ENCODE peak calls at places on chromosome 11, in six cellular contexts. X is breast epithelium, B is hepatocyte, L is tibial artery, V is PC-3, F is dorsolateral prefrontal cortex. C is an unnamed sample.

GRCh38 chr11:63945482-63946163 is 6.8 kb downstream of the NAA40 start:
- DNase-seq in X (peak), B (peak), L (peak), V (peak), F (peak), C (peak)

GRCh38 chr11:43736502-43737193 is 56.1 kb downstream of the HSD17B12 start:
- DNase-seq in X (no peak), B (no peak), L (no peak), V (peak), F (no peak), C (no peak)

GRCh38 chr11:115873813-115874212 is 369.6 kb upstream of the CADM1 start:
- DNase-seq in X (no peak), B (no peak), L (no peak), V (no peak), F (no peak), C (no peak)

GRCh38 chr11:3138178-3139085 is 26.7 kb downstream of the OSBPL5 start:
- DNase-seq in X (no peak), B (no peak), L (no peak), V (no peak), F (no peak), C (no peak)

GRCh38 chr11:11480951-11481350 is 127.9 kb upstream of the CSNK2A3 start:
- DNase-seq in X (no peak), B (no peak), L (no peak), V (no peak), F (no peak), C (no peak)

GRCh38 chr11:111942826-111943225 is 5.7 kb downstream of the DIXDC1 start:
- DNase-seq in X (no peak), B (no peak), L (no peak), V (no peak), F (no peak), C (peak)

GRCh38 chr11:73321342-73322110 is 13.4 kb downstream of the ARHGEF17 start:
- DNase-seq in X (no peak), B (no peak), L (no peak), V (no peak), F (no peak), C (no peak)

GRCh38 chr11:118911113-118911879 is 14.4 kb downstream of the BCL9L start:
- DNase-seq in X (no peak), B (peak), L (no peak), V (peak), F (no peak), C (no peak)

GRCh38 chr11:116502641-116503061 is 270.1 kb downstream of the BUD13 start:
- DNase-seq in X (no peak), B (no peak), L (no peak), V (no peak), F (peak), C (no peak)

GRCh38 chr11:2798951-2799761 is 86.4 kb downstream of the CDKN1C start:
- DNase-seq in X (no peak), B (no peak), L (peak), V (no peak), F (no peak), C (no peak)

GRCh38 chr11:74754507-74755255 is 6.0 kb downstream of the RNF169 start:
- DNase-seq in X (no peak), B (peak), L (no peak), V (peak), F (no peak), C (peak)

GRCh38 chr11:23311986-23312940 is 452.0 kb upstream of the CCDC179 start:
- DNase-seq in X (no peak), B (no peak), L (no peak), V (peak), F (no peak), C (no peak)

GRCh38 chr11:32118025-32118974 is 27.4 kb downstream of the RCN1 start:
- DNase-seq in X (no peak), B (no peak), L (no peak), V (peak), F (no peak), C (no peak)

GRCh38 chr11:14673824-14674432 is 30.3 kb downstream of the PDE3B start:
- DNase-seq in X (no peak), B (no peak), L (no peak), V (no peak), F (no peak), C (no peak)

GRCh38 chr11:27551127-27551526 is 44.6 kb upstream of the LIN7C start:
- DNase-seq in X (no peak), B (no peak), L (no peak), V (no peak), F (no peak), C (no peak)

GRCh38 chr11:61145228-61146005 is 15.8 kb downstream of the VPS37C start:
- DNase-seq in X (no peak), B (no peak), L (no peak), V (no peak), F (no peak), C (no peak)
- H3K27ac ChIP-seq in X (no peak), B (no peak), L (no peak), V (no peak), F (no peak), C (no peak)

DNA sequence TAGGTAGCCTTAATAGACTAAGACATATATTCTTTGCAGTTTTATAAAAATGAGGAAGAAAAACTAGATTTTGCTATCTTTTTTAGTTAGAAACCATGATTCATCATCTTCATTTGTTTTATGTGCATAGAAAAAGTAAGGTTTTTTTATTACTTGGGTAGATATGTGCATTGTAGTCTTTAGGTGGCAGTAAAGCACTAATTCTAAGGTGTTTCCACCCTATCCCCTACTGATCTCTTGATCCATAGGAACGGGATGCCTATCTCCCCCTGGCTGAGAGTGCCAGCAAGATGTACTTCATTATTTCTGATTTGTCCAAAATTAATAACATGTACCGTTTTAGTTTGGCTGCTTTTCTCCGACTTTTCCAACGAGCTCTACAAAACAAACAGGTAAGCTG is 148.1 kb downstream of the DYNC2H1 start:
- DNase-seq in X (no peak), B (peak), L (no peak), V (peak), F (no peak), C (peak)
- TF ChIP-seq CTCF in X (no peak), B (peak), L (no peak), V (peak), F (no peak), C (peak)

GRCh38 chr11:93072236-93072635 is 102.8 kb downstream of the MTNR1B start:
- DNase-seq in X (no peak), B (no peak), L (no peak), V (no peak), F (no peak), C (no peak)
- H3K27ac ChIP-seq in X (no peak), B (no peak), L (no peak), V (no peak), F (no peak), C (no peak)

DNA sequence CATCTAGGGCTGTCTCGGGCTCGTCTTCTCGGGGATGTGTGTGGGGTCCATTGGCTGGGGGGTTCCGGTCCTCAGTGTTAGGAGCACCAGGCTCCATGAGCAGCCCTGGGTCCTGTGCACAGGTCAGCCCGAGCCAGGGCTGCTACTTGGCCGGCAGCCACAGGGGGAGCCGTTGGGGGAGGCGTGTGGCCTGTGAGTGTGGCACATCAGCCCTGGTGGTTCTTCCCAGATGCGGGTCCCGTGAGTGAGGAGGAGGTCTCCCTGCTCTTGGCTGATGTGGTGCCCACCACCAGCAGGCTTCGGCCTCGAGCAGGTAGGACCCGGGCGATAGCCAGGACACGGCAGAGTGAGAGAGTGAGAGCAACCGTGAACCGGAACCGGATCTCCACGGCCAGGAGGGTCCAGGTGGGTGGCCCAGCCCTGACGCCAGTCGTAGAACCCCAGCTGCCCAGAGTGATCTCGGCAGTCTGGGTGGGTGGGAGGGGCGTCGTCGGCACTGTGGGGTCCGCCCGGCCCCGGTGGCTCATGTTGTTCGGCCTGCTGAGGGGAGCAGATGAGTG is 18.5 kb downstream of the IRF7 start:
- DNase-seq in X (no peak), B (no peak), L (no peak), V (no peak), F (no peak), C (no peak)
- TF ChIP-seq CTCF in X (no peak), B (no peak), L (no peak), V (peak), F (no peak), C (no peak)

GRCh38 chr11:122229078-122229477 is 113.1 kb upstream of the BLID start:
- DNase-seq in X (no peak), B (no peak), L (no peak), V (no peak), F (no peak), C (no peak)
- H3K27ac ChIP-seq in X (no peak), B (peak), L (no peak), V (no peak), F (peak), C (no peak)

C was measured in RWPE1.